ENCODE peak calls at places on chromosome X, in eight cellular contexts. One of them, this sample, is unnamed.

GRCh38 chrX:38006283-38006682 is at the start of gene SYTL5:
- DNase-seq in RWPE1: no peak
- DNase-seq in MG63: no peak
- DNase-seq in activated T-helper 1 cell treated with anti-CD3 and anti-CD28 coated beads, Interleukin-2, amount 50 U/mL, for 16 hours: no peak
- DNase-seq in GM12891: no peak
- DNase-seq in RKO: no peak
- DNase-seq in stimulated activated naive CD8-positive, alpha-beta T cell treated with anti-CD3 and anti-CD28 coated beads, Interleukin-15, amount 100 ng/mL, for 72 hours: no peak
- DNase-seq in kidney glomerular epithelial cell: no peak
- DNase-seq in this sample: no peak

GRCh38 chrX:111181883-111182400 is 86.0 kb downstream of the PAK3 start:
- DNase-seq in GM12891: no peak
- DNase-seq in RWPE1: no peak
- DNase-seq in kidney glomerular epithelial cell: no peak
- DNase-seq in RKO: no peak
- DNase-seq in stimulated activated naive CD8-positive, alpha-beta T cell treated with anti-CD3 and anti-CD28 coated beads, Interleukin-15, amount 100 ng/mL, for 72 hours: no peak
- DNase-seq in MG63: no peak
- DNase-seq in activated T-helper 1 cell treated with anti-CD3 and anti-CD28 coated beads, Interleukin-2, amount 50 U/mL, for 16 hours: no peak
- DNase-seq in this sample: no peak

GRCh38 chrX:104310084-104310483 is 55.4 kb upstream of the ESX1 start:
- DNase-seq in kidney glomerular epithelial cell: peak; percentile 27
- DNase-seq in stimulated activated naive CD8-positive, alpha-beta T cell treated with anti-CD3 and anti-CD28 coated beads, Interleukin-15, amount 100 ng/mL, for 72 hours: no peak
- DNase-seq in RKO: peak; percentile 63
- DNase-seq in MG63: peak; percentile 31
- DNase-seq in RWPE1: peak; percentile 20
- DNase-seq in activated T-helper 1 cell treated with anti-CD3 and anti-CD28 coated beads, Interleukin-2, amount 50 U/mL, for 16 hours: no peak
- DNase-seq in GM12891: no peak
- DNase-seq in this sample: no peak

GRCh38 chrX:39479856-39480255 is 617.9 kb downstream of the BCOR start:
- DNase-seq in kidney glomerular epithelial cell: no peak
- DNase-seq in activated T-helper 1 cell treated with anti-CD3 and anti-CD28 coated beads, Interleukin-2, amount 50 U/mL, for 16 hours: no peak
- DNase-seq in stimulated activated naive CD8-positive, alpha-beta T cell treated with anti-CD3 and anti-CD28 coated beads, Interleukin-15, amount 100 ng/mL, for 72 hours: no peak
- DNase-seq in RWPE1: no peak
- DNase-seq in MG63: no peak
- DNase-seq in GM12891: no peak
- DNase-seq in RKO: no peak
- DNase-seq in this sample: no peak

GRCh38 chrX:17527135-17527701 is 152.2 kb downstream of the NHS start:
- DNase-seq in RKO: no peak
- DNase-seq in kidney glomerular epithelial cell: no peak
- DNase-seq in GM12891: no peak
- DNase-seq in stimulated activated naive CD8-positive, alpha-beta T cell treated with anti-CD3 and anti-CD28 coated beads, Interleukin-15, amount 100 ng/mL, for 72 hours: no peak
- DNase-seq in activated T-helper 1 cell treated with anti-CD3 and anti-CD28 coated beads, Interleukin-2, amount 50 U/mL, for 16 hours: no peak
- DNase-seq in MG63: peak; percentile 7
- DNase-seq in RWPE1: no peak
- DNase-seq in this sample: no peak

GRCh38 chrX:39016551-39016950 is 215.3 kb downstream of the MID1IP1 start:
- DNase-seq in RKO: no peak
- DNase-seq in GM12891: no peak
- DNase-seq in activated T-helper 1 cell treated with anti-CD3 and anti-CD28 coated beads, Interleukin-2, amount 50 U/mL, for 16 hours: no peak
- DNase-seq in stimulated activated naive CD8-positive, alpha-beta T cell treated with anti-CD3 and anti-CD28 coated beads, Interleukin-15, amount 100 ng/mL, for 72 hours: no peak
- DNase-seq in kidney glomerular epithelial cell: no peak
- DNase-seq in RWPE1: no peak
- DNase-seq in MG63: no peak
- DNase-seq in this sample: no peak

GRCh38 chrX:72304877-72305276 is 837 bp downstream of the CITED1 start:
- DNase-seq in GM12891: no peak
- DNase-seq in RWPE1: no peak
- DNase-seq in RKO: no peak
- DNase-seq in activated T-helper 1 cell treated with anti-CD3 and anti-CD28 coated beads, Interleukin-2, amount 50 U/mL, for 16 hours: no peak
- DNase-seq in stimulated activated naive CD8-positive, alpha-beta T cell treated with anti-CD3 and anti-CD28 coated beads, Interleukin-15, amount 100 ng/mL, for 72 hours: no peak
- DNase-seq in MG63: no peak
- DNase-seq in kidney glomerular epithelial cell: no peak
- DNase-seq in this sample: no peak

GRCh38 chrX:49029876-49030275 is 13.3 kb downstream of the TFE3 start:
- DNase-seq in stimulated activated naive CD8-positive, alpha-beta T cell treated with anti-CD3 and anti-CD28 coated beads, Interleukin-15, amount 100 ng/mL, for 72 hours: no peak
- DNase-seq in MG63: no peak
- DNase-seq in kidney glomerular epithelial cell: no peak
- DNase-seq in RWPE1: peak; percentile 79
- DNase-seq in activated T-helper 1 cell treated with anti-CD3 and anti-CD28 coated beads, Interleukin-2, amount 50 U/mL, for 16 hours: no peak
- DNase-seq in RKO: no peak
- DNase-seq in GM12891: no peak
- DNase-seq in this sample: no peak

GRCh38 chrX:45540181-45540580 is 339.5 kb upstream of the DIPK2B start:
- DNase-seq in activated T-helper 1 cell treated with anti-CD3 and anti-CD28 coated beads, Interleukin-2, amount 50 U/mL, for 16 hours: no peak
- DNase-seq in RKO: no peak
- DNase-seq in RWPE1: no peak
- DNase-seq in GM12891: no peak
- DNase-seq in stimulated activated naive CD8-positive, alpha-beta T cell treated with anti-CD3 and anti-CD28 coated beads, Interleukin-15, amount 100 ng/mL, for 72 hours: no peak
- DNase-seq in kidney glomerular epithelial cell: no peak
- DNase-seq in MG63: no peak
- DNase-seq in this sample: no peak

GRCh38 chrX:95893632-95894031 is 791.0 kb upstream of the DIAPH2 start:
- DNase-seq in GM12891: no peak
- DNase-seq in RWPE1: no peak
- DNase-seq in kidney glomerular epithelial cell: no peak
- DNase-seq in stimulated activated naive CD8-positive, alpha-beta T cell treated with anti-CD3 and anti-CD28 coated beads, Interleukin-15, amount 100 ng/mL, for 72 hours: no peak
- DNase-seq in RKO: no peak
- DNase-seq in activated T-helper 1 cell treated with anti-CD3 and anti-CD28 coated beads, Interleukin-2, amount 50 U/mL, for 16 hours: no peak
- DNase-seq in MG63: peak; percentile 34
- DNase-seq in this sample: no peak

GRCh38 chrX:48278958-48279357 is 23.8 kb downstream of the SSX1 start:
- DNase-seq in activated T-helper 1 cell treated with anti-CD3 and anti-CD28 coated beads, Interleukin-2, amount 50 U/mL, for 16 hours: no peak
- DNase-seq in RWPE1: no peak
- DNase-seq in stimulated activated naive CD8-positive, alpha-beta T cell treated with anti-CD3 and anti-CD28 coated beads, Interleukin-15, amount 100 ng/mL, for 72 hours: no peak
- DNase-seq in GM12891: no peak
- DNase-seq in kidney glomerular epithelial cell: no peak
- DNase-seq in MG63: no peak
- DNase-seq in RKO: no peak
- DNase-seq in this sample: no peak